ENCODE peak calls at places on chromosomes 4 and X, in five cellular contexts. One of them, this sample, is unnamed.

GRCh38 chr4:123193802-123194201 is 202.8 kb upstream of the SPRY1 start:
- DNase-seq in K562: no peak
- DNase-seq in GM12878: no peak
- DNase-seq in HepG2: no peak
- DNase-seq in A549: no peak
- DNase-seq in this sample: no peak

GRCh38 chrX:12978205-12979010 is 3.5 kb downstream of the TMSB4X start:
- DNase-seq in K562: no peak
- DNase-seq in GM12878: no peak
- DNase-seq in HepG2: no peak
- DNase-seq in A549: peak; percentile 81
- DNase-seq in this sample: peak; percentile 89

GRCh38 chr4:106530816-106531215 is 162.2 kb upstream of the GIMD1 start:
- DNase-seq in K562: no peak
- DNase-seq in GM12878: no peak
- DNase-seq in HepG2: no peak
- DNase-seq in A549: no peak
- DNase-seq in this sample: no peak

GRCh38 chrX:130186645-130187044 is 14.9 kb downstream of the RAB33A start:
- DNase-seq in K562: no peak
- DNase-seq in GM12878: no peak
- DNase-seq in HepG2: no peak
- DNase-seq in A549: no peak
- DNase-seq in this sample: no peak

GRCh38 chr4:7761720-7762119 is 177.9 kb downstream of the AFAP1 start:
- DNase-seq in K562: peak; percentile 77
- DNase-seq in GM12878: no peak
- DNase-seq in HepG2: peak; percentile 49
- DNase-seq in A549: peak; percentile 57
- DNase-seq in this sample: peak; percentile 63

GRCh38 chr4:186244835-186245234 is 17.5 kb downstream of the KLKB1 start:
- DNase-seq in K562: no peak
- DNase-seq in GM12878: no peak
- DNase-seq in HepG2: no peak
- DNase-seq in A549: no peak
- DNase-seq in this sample: no peak

GRCh38 chr4:156374069-156374468 is 420.4 kb upstream of the CTSO start:
- DNase-seq in K562: no peak
- DNase-seq in GM12878: no peak
- DNase-seq in HepG2: no peak
- DNase-seq in A549: no peak
- DNase-seq in this sample: no peak

GRCh38 chr4:181528570-181529184 is 714.5 kb upstream of the TENM3 start:
- DNase-seq in K562: peak; percentile 25
- DNase-seq in GM12878: peak; percentile 8
- DNase-seq in HepG2: peak; percentile 56
- DNase-seq in A549: peak; percentile 55
- DNase-seq in this sample: peak; percentile 48

GRCh38 chr4:77073106-77073858 is 2.5 kb downstream of the CCNI start:
- DNase-seq in K562: no peak
- DNase-seq in GM12878: no peak
- DNase-seq in HepG2: no peak
- DNase-seq in A549: no peak
- DNase-seq in this sample: peak; percentile 31

GRCh38 chrX:32745323-32745722 is 466.0 kb downstream of the DMD start:
- DNase-seq in K562: no peak
- DNase-seq in GM12878: no peak
- DNase-seq in HepG2: no peak
- DNase-seq in A549: no peak
- DNase-seq in this sample: no peak

GRCh38 chr4:8907596-8908205 is 36.1 kb upstream of the HMX1 start:
- DNase-seq in K562: no peak
- DNase-seq in GM12878: no peak
- DNase-seq in HepG2: no peak
- DNase-seq in A549: no peak
- DNase-seq in this sample: no peak

GRCh38 chr4:110042540-110043517 is 130.1 kb downstream of the EGF start:
- DNase-seq in K562: no peak
- DNase-seq in GM12878: no peak
- DNase-seq in HepG2: no peak
- DNase-seq in A549: no peak
- DNase-seq in this sample: no peak

GRCh38 chrX:41605144-41605543 is 83.6 kb upstream of the GPR34 start:
- DNase-seq in K562: no peak
- DNase-seq in GM12878: no peak
- DNase-seq in HepG2: no peak
- DNase-seq in A549: no peak
- DNase-seq in this sample: no peak

GRCh38 chr4:185541251-185541671 is 6.0 kb upstream of the PDLIM3 start:
- DNase-seq in K562: no peak
- DNase-seq in GM12878: no peak
- DNase-seq in HepG2: no peak
- DNase-seq in A549: no peak
- DNase-seq in this sample: no peak

GRCh38 chr4:16032871-16033505 is 50.8 kb downstream of the PROM1 start:
- DNase-seq in K562: no peak
- DNase-seq in GM12878: no peak
- DNase-seq in HepG2: no peak
- DNase-seq in A549: no peak
- DNase-seq in this sample: no peak

GRCh38 chr4:2432991-2433530 is 14.3 kb downstream of the CFAP99 start:
- DNase-seq in K562: peak; percentile 53
- DNase-seq in GM12878: no peak
- DNase-seq in HepG2: no peak
- DNase-seq in A549: no peak
- DNase-seq in this sample: no peak

GRCh38 chr4:142645478-142646108 is 200.5 kb downstream of the INPP4B start:
- DNase-seq in K562: no peak
- DNase-seq in GM12878: no peak
- DNase-seq in HepG2: no peak
- DNase-seq in A549: no peak
- DNase-seq in this sample: peak; percentile 19

GRCh38 chr4:77156912-77157858 is at the start of gene CCNG2:
- DNase-seq in K562: peak; percentile 76
- DNase-seq in GM12878: no peak
- DNase-seq in HepG2: peak; percentile 12
- DNase-seq in A549: peak; percentile 26
- DNase-seq in this sample: no peak

GRCh38 chr4:180925800-180926199 is 1317.4 kb upstream of the TENM3 start:
- DNase-seq in K562: no peak
- DNase-seq in GM12878: no peak
- DNase-seq in HepG2: no peak
- DNase-seq in A549: no peak
- DNase-seq in this sample: no peak

GRCh38 chrX:34379891-34380290 is 247.8 kb upstream of the FAM47A start:
- DNase-seq in K562: no peak
- DNase-seq in GM12878: no peak
- DNase-seq in HepG2: no peak
- DNase-seq in A549: no peak
- DNase-seq in this sample: no peak

GRCh38 chr4:3031357-3032064 is 42.8 kb downstream of the HTT-AS start:
- DNase-seq in K562: no peak
- DNase-seq in GM12878: no peak
- DNase-seq in HepG2: no peak
- DNase-seq in A549: no peak
- DNase-seq in this sample: no peak

GRCh38 chrX:136047969-136048368 is 62.7 kb downstream of the SLC9A6 start:
- DNase-seq in K562: no peak
- DNase-seq in GM12878: no peak
- DNase-seq in HepG2: no peak
- DNase-seq in A549: no peak
- DNase-seq in this sample: no peak

GRCh38 chr4:176469546-176469945 is 149.8 kb downstream of the SPCS3 start:
- DNase-seq in K562: no peak
- DNase-seq in GM12878: no peak
- DNase-seq in HepG2: no peak
- DNase-seq in A549: no peak
- DNase-seq in this sample: no peak

GRCh38 chr4:101693842-101694398 is 96.6 kb upstream of the BANK1 start:
- DNase-seq in K562: no peak
- DNase-seq in GM12878: no peak
- DNase-seq in HepG2: no peak
- DNase-seq in A549: peak; percentile 14
- DNase-seq in this sample: no peak

GRCh38 chrX:135302269-135302873 is 6.9 kb upstream of the ETDC start:
- DNase-seq in K562: no peak
- DNase-seq in GM12878: no peak
- DNase-seq in HepG2: no peak
- DNase-seq in A549: no peak
- DNase-seq in this sample: no peak

GRCh38 chr4:163681208-163681821 is 186.8 kb downstream of the TMA16 start:
- DNase-seq in K562: peak; percentile 39
- DNase-seq in GM12878: no peak
- DNase-seq in HepG2: peak; percentile 35
- DNase-seq in A549: peak; percentile 25
- DNase-seq in this sample: peak; percentile 61

GRCh38 chr4:111512081-111512774 is 633.0 kb upstream of the FAM241A start:
- DNase-seq in K562: no peak
- DNase-seq in GM12878: no peak
- DNase-seq in HepG2: no peak
- DNase-seq in A549: peak; percentile 71
- DNase-seq in this sample: peak; percentile 16

GRCh38 chr4:46648088-46648744 is 258.3 kb upstream of the GABRA2 start:
- DNase-seq in K562: peak; percentile 9
- DNase-seq in GM12878: no peak
- DNase-seq in HepG2: peak; percentile 37
- DNase-seq in A549: peak; percentile 24
- DNase-seq in this sample: peak; percentile 69

GRCh38 chr4:38751341-38752043 is 31.3 kb downstream of the TLR10 start:
- DNase-seq in K562: no peak
- DNase-seq in GM12878: no peak
- DNase-seq in HepG2: no peak
- DNase-seq in A549: no peak
- DNase-seq in this sample: no peak

GRCh38 chr4:34182346-34182745 is 2062.0 kb downstream of the ARAP2 start:
- DNase-seq in K562: no peak
- DNase-seq in GM12878: no peak
- DNase-seq in HepG2: no peak
- DNase-seq in A549: peak; percentile 73
- DNase-seq in this sample: no peak

GRCh38 chr4:2824329-2825183 is 19.1 kb upstream of the ADD1 start:
- DNase-seq in K562: no peak
- DNase-seq in GM12878: no peak
- DNase-seq in HepG2: no peak
- DNase-seq in A549: no peak
- DNase-seq in this sample: no peak

DNA sequence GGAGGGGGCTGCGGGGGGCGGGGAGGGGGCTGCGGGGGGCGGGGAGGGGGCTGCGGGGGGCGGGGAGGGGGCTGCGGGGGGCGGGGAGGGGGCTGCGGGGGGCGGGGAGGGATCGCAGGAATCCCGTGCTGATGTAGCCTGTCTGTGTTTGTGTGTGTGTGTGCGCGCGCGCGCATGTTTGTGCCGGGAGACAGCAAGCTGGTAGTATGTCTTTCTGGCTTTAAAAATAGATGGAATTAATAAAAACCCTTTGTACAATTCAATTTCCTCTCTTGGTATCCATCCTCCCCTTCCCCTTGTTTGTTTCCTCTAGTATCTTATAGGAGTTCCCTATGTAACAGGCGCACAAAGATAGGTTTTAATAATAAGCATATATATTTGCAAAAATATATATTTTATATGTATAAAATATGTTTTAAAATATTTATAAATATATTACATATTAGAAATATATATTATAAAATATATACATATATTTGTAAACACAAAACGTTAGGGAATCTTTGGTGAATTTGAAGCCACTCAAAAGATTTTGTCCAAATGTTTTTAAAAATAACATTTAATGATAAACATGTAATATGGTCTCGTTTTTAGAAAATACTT is 782 bp downstream of the ARHGAP24 start:
- DNase-seq in K562: no peak
- DNase-seq in GM12878: no peak
- DNase-seq in HepG2: no peak
- DNase-seq in A549: peak; percentile 42
- DNase-seq in this sample: peak; percentile 16
- TF ChIP-seq MYC in K562: no peak
- TF ChIP-seq MYC in GM12878: no peak
- TF ChIP-seq MYC in HepG2: no peak
- TF ChIP-seq MYC in A549: no peak
- TF ChIP-seq MYC in this sample: no peak

DNA sequence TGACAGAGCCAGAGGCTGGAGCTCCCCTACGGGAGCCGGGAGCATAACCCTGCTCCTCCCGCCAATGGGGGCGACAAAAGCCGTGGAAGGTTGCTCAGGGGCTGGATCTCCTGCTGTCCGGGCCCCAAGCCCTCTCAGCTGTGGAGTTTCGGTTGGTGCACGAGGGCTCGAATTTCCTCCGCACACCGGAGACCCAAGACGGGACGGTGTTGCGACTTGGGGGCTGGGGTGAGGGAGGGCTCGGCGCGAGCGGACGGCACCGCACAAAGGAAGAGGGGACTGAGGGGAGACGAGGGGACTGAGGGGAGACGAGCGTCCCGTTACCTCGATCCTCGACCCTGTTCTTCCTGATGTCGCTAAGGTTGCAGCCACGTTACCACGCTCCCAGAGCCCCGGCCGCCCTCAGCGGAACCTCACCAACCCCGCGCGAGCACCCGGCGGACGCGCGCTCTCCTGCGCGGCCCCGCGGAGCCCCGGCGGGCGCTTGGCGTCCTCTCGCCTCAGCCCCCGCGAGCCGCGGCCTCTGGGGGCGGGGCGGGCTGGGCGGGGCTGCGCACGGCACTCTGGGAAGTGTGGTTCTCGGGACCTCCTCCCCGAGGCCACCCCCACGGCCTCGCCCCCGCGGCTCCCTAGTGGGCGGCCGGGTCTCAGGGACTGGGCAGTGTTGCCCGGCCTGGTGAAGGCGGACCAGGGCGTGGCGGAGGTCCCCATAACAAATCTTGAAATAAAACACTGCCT is at the start of gene KLHL8:
- DNase-seq in K562: peak; percentile 91
- DNase-seq in GM12878: peak; percentile 40
- DNase-seq in HepG2: peak; percentile 75
- DNase-seq in A549: peak; percentile 86
- DNase-seq in this sample: peak; percentile 91
- TF ChIP-seq POLR2A in K562: peak; percentile 94
- TF ChIP-seq POLR2A in GM12878: peak; percentile 97
- TF ChIP-seq POLR2A in HepG2: peak; percentile 94
- TF ChIP-seq POLR2A in A549: peak; percentile 91
- TF ChIP-seq POLR2A in this sample: peak; percentile 94

GRCh38 chrX:112678831-112679230 is 907 bp downstream of the LHFPL1 start:
- DNase-seq in K562: no peak
- DNase-seq in GM12878: no peak
- DNase-seq in HepG2: no peak
- DNase-seq in A549: no peak
- DNase-seq in this sample: no peak
- H3K4me3 ChIP-seq in K562: no peak overlapping the region
- H3K4me3 ChIP-seq in GM12878: no peak overlapping the region
- H3K4me3 ChIP-seq in HepG2: no peak overlapping the region
- H3K4me3 ChIP-seq in A549: no peak overlapping the region
- H3K4me3 ChIP-seq in this sample: no peak overlapping the region

DNA sequence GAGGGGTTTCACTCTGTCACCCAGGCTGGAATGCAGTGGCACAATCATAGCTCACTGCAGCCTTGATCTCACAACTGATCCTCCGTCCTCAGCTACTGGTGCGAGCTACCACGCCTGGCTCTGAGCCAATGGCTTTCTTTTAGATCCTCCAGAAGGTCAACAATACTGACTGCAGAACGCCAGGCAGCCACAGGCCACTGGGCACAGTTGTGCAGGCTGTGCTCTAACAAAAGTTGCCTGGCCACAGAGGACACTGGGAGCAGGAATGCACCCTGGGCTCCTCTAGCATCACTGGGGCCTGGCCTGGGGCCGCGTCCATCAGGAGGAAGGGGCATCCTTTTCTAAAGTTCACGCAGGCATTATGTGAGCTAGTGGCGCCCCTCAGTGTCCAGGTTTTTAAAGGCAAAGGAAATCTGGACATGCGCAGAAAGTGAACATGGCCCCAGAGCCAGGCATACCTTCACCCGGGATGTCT is 14.9 kb upstream of the PORCN start:
- DNase-seq in K562: peak; percentile 36
- DNase-seq in GM12878: no peak
- DNase-seq in HepG2: peak; percentile 55
- DNase-seq in A549: no peak
- DNase-seq in this sample: peak; percentile 51
- TF ChIP-seq MYC in K562: no peak
- TF ChIP-seq MYC in GM12878: no peak
- TF ChIP-seq MYC in HepG2: no peak
- TF ChIP-seq MYC in A549: no peak
- TF ChIP-seq MYC in this sample: no peak

This sample was measured in NB4.